ENCODE peak calls at places on chromosomes 13 and 19, in four cellular contexts. Z, P, H and F are unnamed samples.

GRCh38 chr19:12864721-12865715 is 16.2 kb downstream of the DNASE2 start:
- DNase-seq in Z (no peak), P (no peak), H (no peak), F (peak; percentile 47)

GRCh38 chr13:113972451-113973217 is 1.2 kb downstream of the C13orf46 start:
- DNase-seq in Z (no peak), P (peak; percentile 28), H (peak; percentile 62), F (peak; percentile 60)

GRCh38 chr13:26920614-26921355 is 160.2 kb upstream of the GPR12 start:
- DNase-seq in Z (no peak), P (no peak), H (no peak), F (no peak)

GRCh38 chr13:41216160-41216559 is 21.8 kb upstream of the KBTBD7 start:
- DNase-seq in Z (peak; percentile 40), P (peak; percentile 82), H (no peak), F (no peak)

GRCh38 chr19:14450168-14450874 is 17.2 kb downstream of the PKN1 start:
- DNase-seq in Z (peak; percentile 66), P (no peak), H (no peak), F (peak; percentile 99)

GRCh38 chr19:19447536-19448237 is 42.2 kb downstream of the GATAD2A start:
- DNase-seq in Z (peak; percentile 27), P (peak; percentile 28), H (no peak), F (no peak)

GRCh38 chr19:8877854-8878705 is 45.9 kb downstream of the MBD3L1 start:
- DNase-seq in Z (no peak), P (no peak), H (no peak), F (no peak)

GRCh38 chr13:98352226-98352625 is 175.2 kb upstream of the RNF113B start:
- DNase-seq in Z (no peak), P (no peak), H (no peak), F (no peak)

GRCh38 chr19:49497047-49497789 is 984 bp downstream of the RPS11 start:
- DNase-seq in Z (peak; percentile 89), P (peak; percentile 47), H (peak; percentile 94), F (peak; percentile 67)

GRCh38 chr13:29909975-29910674 is 59.7 kb upstream of the UBL3 start:
- DNase-seq in Z (peak; percentile 96), P (peak; percentile 78), H (no peak), F (no peak)

GRCh38 chr13:57375876-57376275 is 208.9 kb downstream of the PRR20E start:
- DNase-seq in Z (no peak), P (no peak), H (no peak), F (no peak)

GRCh38 chr19:50820549-50821247 is 2.9 kb downstream of the KLK1 start:
- DNase-seq in Z (no peak), P (no peak), H (peak; percentile 79), F (peak; percentile 82)

GRCh38 chr13:25682221-25682620 is 310.4 kb downstream of the ATP8A2 start:
- DNase-seq in Z (no peak), P (no peak), H (no peak), F (no peak)

GRCh38 chr19:10289167-10289835 is 451 bp upstream of the ICAM5 start:
- DNase-seq in Z (peak; percentile 93), P (peak; percentile 54), H (peak; percentile 87), F (peak; percentile 91)

GRCh38 chr19:13846533-13847032 is 30.4 kb upstream of the NANOS3 start:
- DNase-seq in Z (peak; percentile 96), P (peak; percentile 93), H (peak; percentile 97), F (peak; percentile 91)

GRCh38 chr19:36046443-36047050 is 7.5 kb downstream of the THAP8 start:
- DNase-seq in Z (peak; percentile 43), P (no peak), H (no peak), F (no peak)

GRCh38 chr19:1066748-1067340 is at the start of gene ARHGAP45:
- DNase-seq in Z (peak; percentile 63), P (no peak), H (peak; percentile 96), F (peak; percentile 94)

GRCh38 chr19:1066251-1066747 is 668 bp upstream of the ARHGAP45 start:
- DNase-seq in Z (no peak), P (no peak), H (peak; percentile 84), F (no peak)

GRCh38 chr19:1063909-1064660 is 2.9 kb upstream of the ARHGAP45 start:
- DNase-seq in Z (no peak), P (no peak), H (peak; percentile 83), F (peak; percentile 94)

GRCh38 chr19:1064661-1065605 is 2.0 kb upstream of the ARHGAP45 start:
- DNase-seq in Z (peak; percentile 86), P (peak; percentile 68), H (peak; percentile 94), F (peak; percentile 93)

GRCh38 chr19:1065606-1066109 is 1.3 kb upstream of the ARHGAP45 start:
- DNase-seq in Z (no peak), P (no peak), H (peak; percentile 79), F (peak; percentile 76)
- H3K36me3 ChIP-seq in Z (no peaks in the 10 kb centered on the region), P (no peaks in the 10 kb centered on the region), H (peaks cover 10% of the 10 kb centered on the region), F (peaks cover 1% of the 10 kb centered on the region)

DNA sequence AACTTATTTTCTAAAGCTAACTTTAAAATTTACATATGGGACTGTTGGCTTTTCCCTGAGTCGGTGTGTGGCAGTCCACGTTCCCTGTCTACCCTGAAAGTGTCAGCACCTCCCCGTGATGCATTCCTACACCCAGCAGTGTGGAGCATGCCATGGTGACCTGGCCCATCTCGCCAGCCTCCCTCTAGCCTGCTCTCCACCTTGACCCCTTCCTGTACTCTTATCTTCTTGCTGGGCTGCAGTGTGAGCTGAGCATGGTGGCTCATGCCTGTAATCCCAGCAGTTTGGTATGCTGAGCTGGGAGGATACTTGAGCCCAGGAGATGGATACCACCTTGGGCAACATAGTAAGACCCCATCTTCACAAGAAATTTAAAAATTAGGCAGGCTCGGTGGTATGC is 25.4 kb downstream of the MICOS13 start:
- DNase-seq in Z (no peak), P (no peak), H (peak; percentile 51), F (no peak)
- H3K36me3 ChIP-seq in Z (peaks cover 73% of the 10 kb centered on the region), P (peaks cover 79% of the 10 kb centered on the region), H (peaks cover 100% of the 10 kb centered on the region), F (peaks cover 49% of the 10 kb centered on the region)

DNA sequence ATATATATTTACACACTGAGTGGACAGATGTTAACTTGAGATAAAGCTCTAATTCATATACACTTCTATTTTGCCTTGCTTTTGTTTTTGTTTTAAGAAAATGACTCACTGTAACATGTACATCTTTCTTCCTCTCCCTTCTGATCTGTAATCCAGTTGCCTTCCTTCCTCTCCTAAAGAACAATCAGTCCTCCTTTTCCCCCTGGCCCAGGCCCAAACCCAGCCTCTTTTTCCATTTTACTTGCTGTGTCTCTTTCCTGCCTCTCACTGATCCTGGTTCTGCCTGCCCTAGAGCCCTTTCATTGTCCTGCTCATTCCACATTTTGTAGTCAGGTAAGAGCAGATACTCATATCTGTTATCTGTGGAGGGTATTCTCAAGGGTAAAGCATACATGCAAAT is 50.8 kb downstream of the ZAR1L start:
- DNase-seq in Z (no peak), P (peak; percentile 55), H (no peak), F (no peak)
- H3K36me3 ChIP-seq in Z (no peaks in the 10 kb centered on the region), P (peaks cover 9% of the 10 kb centered on the region), H (peaks cover 12% of the 10 kb centered on the region), F (no peaks in the 10 kb centered on the region)

DNA sequence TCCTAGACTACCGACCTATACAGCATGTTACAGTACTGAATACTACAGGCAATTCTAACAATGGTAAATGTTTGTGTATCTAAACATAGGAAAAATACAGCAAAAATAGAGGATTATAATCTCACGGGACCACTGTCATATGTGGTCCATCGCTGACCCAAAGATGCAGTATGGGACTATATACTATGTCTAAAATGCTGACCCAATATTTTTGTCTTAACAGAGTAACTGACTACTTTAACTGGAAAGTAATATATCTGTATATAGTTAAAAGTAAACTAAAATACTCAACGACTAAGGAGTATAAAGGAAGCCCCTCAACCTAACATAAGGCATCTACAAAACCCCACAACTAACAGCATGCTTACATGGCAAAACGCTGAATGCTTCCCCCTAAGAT is 4.4 kb upstream of the TMEM86B start:
- DNase-seq in Z (no peak), P (no peak), H (no peak), F (no peak)
- H3K36me3 ChIP-seq in Z (peaks cover 28% of the 10 kb centered on the region), P (peaks cover 63% of the 10 kb centered on the region), H (peaks cover 81% of the 10 kb centered on the region), F (peaks cover 30% of the 10 kb centered on the region)

DNA sequence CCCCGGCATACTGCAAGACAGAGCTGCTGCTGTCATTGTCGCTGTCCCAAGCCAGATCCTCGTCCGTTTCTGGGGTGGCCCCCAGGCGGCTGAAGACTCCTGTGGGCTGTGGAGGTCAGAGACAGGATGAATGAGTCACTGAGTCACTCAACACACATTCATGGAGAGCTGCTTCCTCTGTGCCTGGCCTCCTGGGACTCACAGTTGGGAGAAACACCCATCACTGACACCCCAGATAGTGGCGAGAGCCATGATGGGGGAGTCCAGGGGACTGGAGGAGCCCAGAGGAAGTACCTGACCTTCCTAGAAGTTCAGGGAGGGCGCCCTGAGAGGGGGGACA is 26.0 kb downstream of the C19orf47 start:
- DNase-seq in Z (peak; percentile 7), P (no peak), H (no peak), F (no peak)
- H3K36me3 ChIP-seq in Z (peaks cover 11% of the 10 kb centered on the region), P (peaks cover 56% of the 10 kb centered on the region), H (peaks cover 71% of the 10 kb centered on the region), F (peaks cover 11% of the 10 kb centered on the region)

GRCh38 chr13:110182003-110182402 is 125.0 kb downstream of the COL4A1 start:
- DNase-seq in Z (no peak), P (no peak), H (no peak), F (no peak)

GRCh38 chr13:110182461-110182860 is 124.5 kb downstream of the COL4A1 start:
- DNase-seq in Z (no peak), P (no peak), H (no peak), F (no peak)

GRCh38 chr13:110186221-110186838 is 120.6 kb downstream of the COL4A1 start:
- DNase-seq in Z (no peak), P (no peak), H (no peak), F (no peak)

GRCh38 chr13:110185696-110186095 is 121.3 kb downstream of the COL4A1 start:
- DNase-seq in Z (peak; percentile 9), P (peak; percentile 17), H (no peak), F (no peak)

DNA sequence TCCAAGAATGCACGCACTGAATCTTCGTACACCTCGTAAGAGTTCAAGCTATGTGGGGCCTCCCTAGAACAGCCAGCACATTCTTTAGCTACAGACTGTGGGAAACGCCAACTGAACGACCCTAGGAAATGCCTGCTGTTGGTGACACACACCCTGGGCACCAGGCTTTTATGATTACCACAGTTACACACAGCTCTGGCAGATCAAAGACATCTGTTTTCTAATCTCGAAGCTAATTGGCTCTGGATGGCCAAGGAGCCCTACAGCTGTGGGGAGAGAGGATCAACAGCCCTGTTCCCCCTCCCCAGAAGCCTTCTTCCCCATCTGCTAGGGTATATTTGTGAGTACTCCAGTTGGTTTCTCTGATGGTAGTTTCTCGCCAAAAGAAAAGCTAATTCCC is 123.0 kb downstream of the COL4A1 start:
- DNase-seq in Z (peak; percentile 20), P (peak; percentile 11), H (no peak), F (no peak)
- H3K36me3 ChIP-seq in Z (peaks cover 7% of the 10 kb centered on the region), P (peaks cover 84% of the 10 kb centered on the region), H (peaks cover 33% of the 10 kb centered on the region), F (peaks cover 3% of the 10 kb centered on the region)